ENCODE peak calls at places on chromosomes 3 and 15, in five cellular contexts. Q, U, J, M and C are unnamed samples.

GRCh38 chr3:129183569-129184395 is at the start of gene CNBP:
- DNase-seq in U (peak; percentile 81), Q (peak; percentile 96), J (peak; percentile 96), M (peak; percentile 89), C (peak; percentile 95)

GRCh38 chr15:48538941-48539340 is 106.6 kb downstream of the FBN1 start:
- DNase-seq in J (no peak), M (no peak), Q (no peak), U (no peak), C (no peak)

GRCh38 chr15:40291088-40291574 is 8.3 kb upstream of the ANKRD63 start:
- DNase-seq in M (peak; percentile 56), U (peak; percentile 43), Q (peak; percentile 62), J (peak; percentile 67), C (peak; percentile 63)

GRCh38 chr3:50117120-50117519 is 28.4 kb downstream of the RBM5 start:
- DNase-seq in M (no peak), J (no peak), Q (no peak), U (no peak), C (no peak)

GRCh38 chr3:72265250-72265649 is 480.3 kb upstream of the PROK2 start:
- DNase-seq in J (no peak), U (peak; percentile 12), M (peak; percentile 66), Q (peak; percentile 58), C (peak; percentile 36)

GRCh38 chr3:53150247-53151085 is 10.5 kb upstream of the PRKCD start:
- DNase-seq in M (peak; percentile 82), J (peak; percentile 94), U (peak; percentile 63), Q (no peak), C (peak; percentile 89)

GRCh38 chr3:11322931-11323330 is 50.7 kb downstream of the ATG7 start:
- DNase-seq in Q (no peak), U (no peak), M (no peak), J (no peak), C (no peak)

GRCh38 chr15:23566070-23567050 is 886 bp downstream of the MKRN3 start:
- DNase-seq in J (no peak), Q (no peak), U (no peak), M (no peak), C (no peak)

GRCh38 chr15:65372787-65373067 is 5.1 kb downstream of the IGDCC3 start:
- DNase-seq in U (no peak), J (no peak), Q (no peak), M (no peak), C (no peak)

GRCh38 chr3:169283902-169284451 is 379.5 kb downstream of the MECOM start:
- DNase-seq in Q (no peak), M (no peak), J (peak; percentile 64), U (no peak), C (no peak)

GRCh38 chr3:159917141-159917540 is 71.5 kb upstream of the IL12A start:
- DNase-seq in U (no peak), M (no peak), Q (no peak), J (no peak), C (no peak)

GRCh38 chr3:150370129-150370602 is 37.9 kb upstream of the TSC22D2 start:
- DNase-seq in M (peak; percentile 95), Q (peak; percentile 98), J (peak; percentile 12), U (peak; percentile 97), C (peak; percentile 95)

GRCh38 chr3:169245631-169246030 is 417.9 kb downstream of the MECOM start:
- DNase-seq in Q (no peak), M (no peak), U (no peak), J (no peak), C (no peak)

GRCh38 chr3:107206945-107207344 is 170.3 kb upstream of the CCDC54 start:
- DNase-seq in J (no peak), U (no peak), Q (no peak), M (peak; percentile 30), C (no peak)

GRCh38 chr15:62464705-62465104 is 299.6 kb upstream of the C2CD4B start:
- DNase-seq in Q (peak; percentile 63), M (peak; percentile 49), J (no peak), U (no peak), C (no peak)

GRCh38 chr3:72247645-72248388 is 462.9 kb upstream of the PROK2 start:
- DNase-seq in J (peak; percentile 72), M (no peak), U (no peak), Q (no peak), C (no peak)

DNA sequence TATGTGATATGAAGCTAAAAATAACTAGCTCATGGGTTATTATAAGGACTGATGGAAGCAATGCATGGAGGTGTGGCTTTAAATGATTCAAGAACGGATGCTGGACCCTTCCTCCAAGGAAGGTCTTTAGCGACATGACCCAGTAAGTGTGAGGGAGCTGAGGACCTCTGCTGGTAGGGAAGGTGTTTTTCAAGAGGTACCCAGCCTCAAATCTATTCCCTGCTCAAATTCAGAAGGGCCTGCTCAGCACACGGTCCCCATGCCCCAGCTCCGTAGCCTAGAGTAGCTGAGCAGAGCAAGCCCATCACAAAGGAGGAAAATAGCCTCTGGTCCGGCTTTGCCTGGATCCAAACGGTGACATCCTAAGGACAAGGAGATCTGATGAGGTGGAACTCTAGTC is 266.2 kb upstream of the IGF1R start:
- DNase-seq in Q (no peak), U (no peak), J (no peak), M (no peak), C (no peak)
- TF ChIP-seq CTCF in Q (no peak), U (peak; percentile 16), J (no peak), M (no peak), C (no peak)

GRCh38 chr15:82103500-82103899 is 57.7 kb upstream of the MEX3B start:
- DNase-seq in U (no peak), J (no peak), Q (no peak), M (no peak), C (no peak)
- TF ChIP-seq CTCF in U (no peak), J (no peak), Q (peak; percentile 46), M (peak; percentile 6), C (peak; percentile 35)

GRCh38 chr15:91289324-91289723 is 189.3 kb downstream of the SV2B start:
- DNase-seq in Q (no peak), J (no peak), M (no peak), U (no peak), C (no peak)
- TF ChIP-seq CTCF in Q (no peak), J (no peak), M (no peak), U (no peak), C (no peak)

GRCh38 chr3:156135921-156136655 is 15.7 kb downstream of the KCNAB1 start:
- DNase-seq in Q (no peak), J (no peak), M (peak; percentile 10), U (no peak), C (peak; percentile 26)
- TF ChIP-seq CTCF in Q (peak; percentile 15), J (no peak), M (peak; percentile 43), U (peak; percentile 4), C (peak; percentile 14)

DNA sequence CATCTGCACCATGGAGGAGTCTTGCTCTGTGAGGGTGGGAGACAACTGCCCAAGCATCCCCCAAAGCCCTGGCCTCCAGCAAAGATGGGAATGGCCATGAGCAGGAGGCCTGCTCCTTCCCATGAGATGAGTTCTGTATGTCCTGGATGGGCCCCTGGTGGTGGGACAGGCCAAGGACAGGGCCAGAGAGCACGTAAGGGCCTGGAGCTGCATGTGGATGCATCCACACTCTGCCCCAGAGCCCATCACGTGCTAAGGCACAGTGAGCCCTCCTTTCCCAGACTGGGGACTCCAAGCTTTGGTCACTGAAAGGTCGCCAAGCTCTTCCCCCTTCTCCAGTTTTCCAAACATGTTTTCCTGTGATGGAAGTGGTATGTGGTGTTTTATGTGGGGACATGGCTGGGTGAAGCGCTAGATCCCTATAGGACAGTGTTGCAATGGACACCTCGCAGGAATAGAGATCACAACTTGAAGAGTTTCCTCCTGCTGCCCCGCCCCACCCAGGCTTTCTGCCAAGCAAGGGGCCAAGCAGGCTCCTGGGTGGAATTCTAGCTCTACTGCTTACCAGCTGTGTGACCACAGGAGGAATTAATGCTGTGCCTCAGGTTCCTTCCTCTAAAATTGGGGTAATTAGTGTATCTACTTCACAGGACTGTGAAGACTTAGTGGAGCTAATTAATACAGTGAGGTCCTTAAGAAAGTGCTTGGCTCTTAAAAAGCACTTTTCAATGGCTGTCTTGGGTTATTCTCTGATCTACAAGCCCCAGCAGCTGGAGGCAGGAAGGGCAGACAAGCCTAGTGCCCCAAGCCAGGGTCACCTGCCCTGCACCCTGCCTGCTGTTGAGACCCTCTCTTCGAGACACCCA is 106.4 kb upstream of the RPL32 start:
- DNase-seq in J (no peak), Q (peak; percentile 85), U (peak; percentile 68), M (peak; percentile 64), C (peak; percentile 72)
- TF ChIP-seq CTCF in J (no peak), Q (peak; percentile 19), U (peak; percentile 4), M (peak; percentile 9), C (peak; percentile 6)

GRCh38 chr3:139839034-139839433 is 96.0 kb upstream of the CLSTN2 start:
- DNase-seq in M (no peak), J (no peak), Q (no peak), U (no peak), C (no peak)

GRCh38 chr3:139839659-139840058 is 95.3 kb upstream of the CLSTN2 start:
- DNase-seq in M (no peak), Q (no peak), U (no peak), J (no peak), C (no peak)

GRCh38 chr3:139836656-139837464 is 98.1 kb upstream of the CLSTN2 start:
- DNase-seq in Q (no peak), J (peak; percentile 36), U (no peak), M (no peak), C (no peak)

GRCh38 chr3:139835830-139836655 is 98.9 kb upstream of the CLSTN2 start:
- DNase-seq in M (no peak), U (no peak), J (peak; percentile 90), Q (no peak), C (no peak)

DNA sequence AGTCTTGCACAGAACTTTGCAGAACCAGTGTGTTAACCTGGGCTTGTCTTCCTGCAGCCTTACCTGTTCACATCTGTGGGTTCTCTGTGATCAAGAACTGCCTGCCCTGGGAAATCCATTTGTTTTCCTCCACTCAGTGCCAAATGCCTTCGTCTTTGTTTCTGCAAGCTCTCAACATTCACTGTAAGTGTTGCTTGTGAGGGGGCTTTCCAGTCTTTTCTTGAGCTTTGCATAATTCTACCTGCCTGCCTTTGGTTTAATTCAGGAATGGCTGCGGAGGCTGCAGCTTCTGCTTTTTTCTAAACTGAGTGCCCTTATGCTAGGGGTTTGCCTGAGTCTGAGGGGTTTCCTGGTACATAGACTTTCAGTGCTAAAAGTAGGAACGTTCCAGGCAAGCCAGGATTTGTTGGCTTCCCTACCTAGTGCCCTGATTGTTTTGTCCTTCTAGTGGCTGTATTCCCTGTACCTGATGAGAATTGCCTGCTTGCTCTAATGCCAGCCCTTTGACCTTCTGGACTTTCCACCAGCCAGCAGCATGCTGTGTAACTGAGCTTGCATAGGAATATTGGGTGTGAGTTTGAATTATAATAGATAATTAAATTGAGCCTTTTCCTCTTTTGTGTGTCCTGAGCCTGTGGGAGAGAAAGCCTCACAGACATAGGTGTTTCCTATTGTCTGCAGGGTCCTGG is 96.6 kb upstream of the CLSTN2 start:
- DNase-seq in U (no peak), Q (no peak), J (peak; percentile 18), M (no peak), C (no peak)
- TF ChIP-seq CTCF in U (no peak), Q (no peak), J (no peak), M (no peak), C (no peak)

GRCh38 chr15:100844778-100845177 is 34.9 kb upstream of the ALDH1A3 start:
- DNase-seq in J (no peak), U (no peak), M (no peak), Q (no peak), C (no peak)

GRCh38 chr15:100847194-100847593 is 32.4 kb upstream of the ALDH1A3 start:
- DNase-seq in M (no peak), J (no peak), U (no peak), Q (no peak), C (no peak)

GRCh38 chr15:100852630-100853029 is 27.0 kb upstream of the ALDH1A3 start:
- DNase-seq in Q (no peak), J (no peak), U (no peak), M (no peak), C (no peak)

GRCh38 chr15:100853676-100854440 is 25.8 kb upstream of the ALDH1A3 start:
- DNase-seq in Q (peak; percentile 19), U (no peak), M (no peak), J (no peak), C (no peak)

GRCh38 chr15:100849021-100849831 is 30.4 kb upstream of the ALDH1A3 start:
- DNase-seq in U (peak; percentile 47), Q (peak; percentile 39), M (peak; percentile 63), J (peak; percentile 85), C (no peak)
- TF ChIP-seq CTCF in U (peak; percentile 67), Q (no peak), M (no peak), J (peak; percentile 58), C (no peak)